ENCODE peak calls at places on chromosomes 6 and 20, in five cellular contexts. E, C, H, B and V are unnamed samples.

GRCh38 chr6:56693246-56693607 is 50.5 kb upstream of the DST start:
- DNase-seq in B (no peak), C (peak; percentile 91), E (peak; percentile 92), H (no peak), V (no peak)

GRCh38 chr20:59441306-59441705 is 140.9 kb downstream of the EDN3 start:
- DNase-seq in C (no peak), H (no peak), B (no peak), E (no peak), V (no peak)

GRCh38 chr6:3490622-3490980 is 33.8 kb upstream of the SLC22A23 start:
- DNase-seq in B (no peak), C (no peak), E (no peak), H (no peak), V (no peak)

GRCh38 chr20:47887477-47888080 is 102.3 kb upstream of the SULF2 start:
- DNase-seq in E (no peak), H (no peak), C (no peak), B (no peak), V (no peak)

GRCh38 chr6:4059115-4059777 is 19.7 kb downstream of the FAM217A start:
- DNase-seq in E (no peak), C (no peak), H (peak; percentile 12), B (no peak), V (no peak)

GRCh38 chr20:35523298-35523888 is 6.1 kb downstream of the C20orf173 start:
- DNase-seq in C (no peak), E (no peak), H (no peak), B (peak; percentile 13), V (no peak)

GRCh38 chr6:74931567-74931966 is 274.3 kb downstream of the COL12A1 start:
- DNase-seq in B (no peak), C (no peak), E (no peak), H (no peak), V (no peak)

GRCh38 chr6:98384766-98385165 is 449.6 kb upstream of the POU3F2 start:
- DNase-seq in H (no peak), E (no peak), C (no peak), B (no peak), V (no peak)

GRCh38 chr6:150741633-150742200 is 123.8 kb upstream of the MTHFD1L start:
- DNase-seq in E (no peak), C (no peak), H (no peak), B (no peak), V (no peak)

GRCh38 chr20:47353697-47354387 is 2.7 kb downstream of the ZMYND8 start:
- DNase-seq in E (no peak), H (no peak), C (no peak), B (peak; percentile 55), V (no peak)

GRCh38 chr20:50311308-50312001 is 120.8 kb downstream of the CEBPB start:
- DNase-seq in C (no peak), E (no peak), B (no peak), H (no peak), V (no peak)

GRCh38 chr6:52328303-52328662 is 33.7 kb upstream of the PAQR8 start:
- DNase-seq in B (no peak), C (no peak), H (no peak), E (no peak), V (no peak)
- H3K4me1 ChIP-seq in B (peaks cover 4% of the 10 kb centered on the region), C (no peaks in the 10 kb centered on the region), H (peaks cover 19% of the 10 kb centered on the region), E (no peaks in the 10 kb centered on the region), V (peaks cover 6% of the 10 kb centered on the region)

GRCh38 chr6:155263373-155264063 is at the start of gene CLDN20:
- DNase-seq in C (no peak), E (no peak), B (no peak), H (no peak), V (no peak)
- H3K36me3 ChIP-seq in C (peaks cover 16% of the 10 kb centered on the region), E (peaks cover 15% of the 10 kb centered on the region), B (peaks cover 9% of the 10 kb centered on the region), H (peaks cover 32% of the 10 kb centered on the region), V (peaks cover 5% of the 10 kb centered on the region)

GRCh38 chr20:32522775-32523612 is 62.1 kb downstream of the NOL4L start:
- DNase-seq in E (no peak), H (no peak), C (no peak), B (no peak), V (no peak)
- H3K4me1 ChIP-seq in E (peaks cover 53% of the 10 kb centered on the region), H (peaks cover 69% of the 10 kb centered on the region), C (peaks cover 8% of the 10 kb centered on the region), B (no peaks in the 10 kb centered on the region), V (no peaks in the 10 kb centered on the region)

GRCh38 chr6:157203312-157203744 is 120.0 kb downstream of the TMEM242 start:
- DNase-seq in H (no peak), B (no peak), C (no peak), E (no peak), V (no peak)

GRCh38 chr6:157206359-157206815 is 116.9 kb downstream of the TMEM242 start:
- DNase-seq in H (no peak), B (no peak), C (no peak), E (no peak), V (no peak)

GRCh38 chr6:157207521-157208076 is 115.7 kb downstream of the TMEM242 start:
- DNase-seq in B (no peak), C (no peak), E (no peak), H (no peak), V (no peak)

GRCh38 chr6:157203764-157204163 is 119.6 kb downstream of the TMEM242 start:
- DNase-seq in C (no peak), H (no peak), B (no peak), E (no peak), V (no peak)

DNA sequence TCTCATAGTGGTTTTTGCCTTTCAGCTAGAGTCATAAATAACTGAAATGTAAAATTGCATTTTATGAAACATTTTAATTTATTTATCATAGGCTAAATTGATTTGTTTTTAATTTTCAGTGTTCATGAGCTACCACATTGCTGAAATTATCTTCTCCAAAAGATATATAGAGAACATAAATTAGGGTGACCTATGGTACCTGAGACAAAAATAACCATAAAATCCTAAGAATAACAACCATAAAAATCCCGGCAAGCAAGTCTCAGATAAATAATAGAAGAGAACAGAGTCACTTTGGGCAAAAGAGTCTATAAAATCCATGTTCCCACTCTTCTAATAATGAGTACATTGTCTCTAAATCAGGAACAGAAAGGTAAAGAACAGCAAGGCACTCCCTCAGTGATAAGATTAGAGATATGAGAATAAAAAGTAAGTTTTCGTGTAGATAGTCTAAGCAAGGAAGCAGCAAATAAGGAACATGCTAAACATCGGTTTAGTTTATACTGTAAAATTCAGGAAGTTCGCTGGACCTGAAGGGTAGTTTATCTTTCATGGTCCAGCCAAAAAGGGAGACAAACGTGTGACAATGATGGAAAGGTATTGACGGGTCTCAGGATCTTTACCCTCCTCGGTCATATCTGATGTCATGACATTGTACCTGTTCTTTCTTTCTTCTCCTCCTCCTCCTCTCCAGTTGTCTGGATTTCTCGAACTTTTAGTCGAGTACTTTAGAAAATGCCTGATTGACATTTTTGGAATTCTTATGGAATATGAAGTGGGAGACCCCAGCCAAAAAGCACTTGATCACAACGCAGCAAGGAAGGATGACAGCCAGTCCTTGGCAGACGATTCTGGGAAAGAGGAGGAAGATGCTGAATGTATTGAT is 117.6 kb downstream of the TMEM242 start:
- DNase-seq in E (no peak), B (no peak), C (no peak), H (no peak), V (no peak)
- H3K36me3 ChIP-seq in E (peaks cover 64% of the 10 kb centered on the region), B (peaks cover 17% of the 10 kb centered on the region), C (peaks cover 60% of the 10 kb centered on the region), H (peaks cover 52% of the 10 kb centered on the region), V (peaks cover 8% of the 10 kb centered on the region)